ENCODE peak calls at places on chromosomes 5 and 9, in five cellular contexts. O, Q, J, Z and U are unnamed samples. For H3K4me1, the result is how much of the 10 kb centered on the place peaks cover.

GRCh38 chr5:118681655-118682054 is 306.7 kb downstream of the DTWD2 start:
- DNase-seq in O (no peak), Q (no peak), J (no peak), Z (no peak), U (no peak)

GRCh38 chr9:91159664-91160121 is 202.0 kb downstream of the AUH start:
- DNase-seq in O (no peak), Q (no peak), J (no peak), Z (no peak), U (no peak)

GRCh38 chr9:32877103-32877502 is 93.8 kb downstream of the TMEM215 start:
- DNase-seq in O (no peak), Q (no peak), J (no peak), Z (no peak), U (no peak)

GRCh38 chr5:143923634-143924265 is 111.8 kb downstream of the HMHB1 start:
- DNase-seq in O (peak), Q (no peak), J (peak), Z (no peak), U (peak)

GRCh38 chr5:30594331-30594730 is 599.2 kb upstream of the CDH6 start:
- DNase-seq in O (no peak), Q (no peak), J (no peak), Z (no peak), U (no peak)

GRCh38 chr9:129290606-129291005 is 112.5 kb upstream of the IER5L start:
- DNase-seq in O (no peak), Q (no peak), J (no peak), Z (no peak), U (no peak)

GRCh38 chr5:4802044-4802443 is 338.1 kb upstream of the ADAMTS16 start:
- DNase-seq in O (no peak), Q (no peak), J (peak), Z (no peak), U (no peak)

GRCh38 chr5:78738693-78739300 is 90.2 kb upstream of the LHFPL2 start:
- DNase-seq in O (no peak), Q (no peak), J (no peak), Z (no peak), U (peak)

GRCh38 chr5:100609594-100609993 is 74.4 kb downstream of the FAM174A start:
- DNase-seq in O (no peak), Q (no peak), J (no peak), Z (no peak), U (no peak)

GRCh38 chr9:125705893-125706292 is 1.1 kb downstream of the MAPKAP1 start:
- DNase-seq in O (no peak), Q (no peak), J (no peak), Z (no peak), U (no peak)

GRCh38 chr5:89728750-89729149 is 680.8 kb downstream of the CETN3 start:
- DNase-seq in O (peak), Q (no peak), J (no peak), Z (no peak), U (no peak)

GRCh38 chr9:13665418-13666066 is 386.1 kb upstream of the MPDZ start:
- DNase-seq in O (peak), Q (no peak), J (no peak), Z (no peak), U (no peak)

GRCh38 chr5:956941-957729 is 51.5 kb upstream of the NKD2 start:
- DNase-seq in O (peak), Q (peak), J (peak), Z (peak), U (peak)

DNA sequence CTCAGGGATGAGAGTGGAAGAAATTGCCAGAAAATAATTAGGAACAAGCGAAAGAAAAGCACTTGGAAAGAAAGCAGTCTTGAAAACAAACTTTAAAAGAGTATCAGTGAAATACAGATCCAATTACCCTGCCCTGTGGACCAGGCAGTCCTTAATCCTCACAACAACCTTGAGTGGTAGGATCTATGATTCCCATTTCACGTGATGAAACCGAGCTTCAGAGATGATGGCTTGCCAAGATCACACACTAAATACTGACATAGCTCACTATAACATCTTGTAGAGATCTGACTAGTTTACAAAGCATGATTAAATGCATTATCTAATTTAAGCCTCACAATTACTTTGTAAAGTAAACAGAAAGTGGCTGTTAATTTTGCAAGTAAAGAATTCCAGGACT is 55.5 kb upstream of the ABCA1 start:
- DNase-seq in O (no peak), Q (no peak), J (no peak), Z (no peak), U (no peak)
- H2AFZ ChIP-seq in O (peak), Q (no peak), J (no peak), Z (no peak), U (no peak)

GRCh38 chr5:32307769-32308194 is 5.0 kb downstream of the MTMR12 start:
- DNase-seq in O (no peak), Q (peak), J (peak), Z (no peak), U (no peak)
- TF ChIP-seq CTCF in O (no peak), Q (no peak), J (no peak), Z (no peak), U (no peak)

DNA sequence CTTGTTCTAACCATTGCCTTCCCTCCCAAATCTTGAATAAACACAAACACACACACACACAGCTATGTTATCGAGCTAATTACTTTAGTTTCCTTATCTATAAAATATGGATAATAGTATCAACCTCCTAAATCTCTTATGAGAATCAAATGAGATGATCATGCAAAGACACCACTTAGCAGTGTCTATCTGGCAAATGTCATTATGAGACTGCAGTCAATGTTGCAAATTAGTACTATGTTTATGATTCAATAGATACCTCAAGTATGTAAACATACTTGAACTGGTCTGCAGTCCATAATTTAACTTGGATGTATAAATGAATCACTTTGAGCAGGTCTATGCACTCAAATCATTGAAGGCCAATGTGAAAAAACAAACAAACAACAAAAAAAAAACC is 22.2 kb upstream of the ERAP2 start:
- DNase-seq in O (no peak), Q (no peak), J (no peak), Z (no peak), U (no peak)
- H3K4me1 ChIP-seq in O (under half), Q (under half), J (under half), Z (under half), U (half or more)

DNA sequence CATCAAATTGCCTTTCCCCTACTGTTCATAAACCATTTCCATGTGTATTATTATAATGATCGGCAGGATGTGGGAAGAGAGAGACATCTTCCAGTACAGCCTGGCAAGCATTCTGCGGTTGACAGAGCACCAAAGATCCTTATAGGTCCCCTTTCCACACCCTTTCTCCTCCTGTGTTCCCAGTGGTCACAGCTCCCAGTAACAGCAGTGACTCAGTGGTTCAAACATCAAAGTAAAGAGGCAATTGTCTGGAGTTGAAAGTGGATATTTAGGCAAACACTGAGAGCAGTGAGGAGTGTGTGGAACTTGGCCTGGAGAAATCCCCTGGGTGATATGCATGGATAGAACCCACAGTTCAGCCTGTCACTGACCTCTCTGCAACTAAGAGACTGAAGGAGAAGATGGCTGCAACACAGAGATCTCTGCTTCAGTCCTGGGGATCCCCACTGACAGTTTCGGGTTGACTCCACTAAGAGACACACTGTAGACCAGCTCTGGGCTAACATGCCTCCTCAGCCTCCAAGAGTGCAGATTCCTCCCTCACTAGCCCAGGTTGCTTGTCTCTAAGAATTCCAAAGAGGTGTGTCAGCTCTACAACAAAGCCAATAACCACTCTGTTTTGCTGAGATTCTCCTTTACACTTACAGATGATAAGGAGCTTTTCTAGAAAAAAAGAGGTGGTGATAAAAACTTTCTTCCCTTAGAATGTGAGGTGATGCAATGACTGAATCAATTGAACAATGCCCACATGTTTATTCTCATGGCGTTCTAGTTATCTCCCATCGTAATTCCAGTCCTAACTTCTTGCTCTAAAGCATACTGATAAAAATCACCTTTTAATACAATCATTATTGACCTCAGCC is 94.4 kb upstream of the IL6ST start:
- DNase-seq in O (no peak), Q (peak), J (peak), Z (no peak), U (peak)
- H2AFZ ChIP-seq in O (no peak), Q (peak), J (no peak), Z (no peak), U (no peak)